ENCODE peak calls at places on chromosome 18, in eight cellular contexts. One of them, this sample, is unnamed.

GRCh38 chr18:8998481-8999217 is 103.8 kb upstream of the NDUFV2 start:
- DNase-seq in Peyer's patch: no peak
- DNase-seq in mammary epithelial cell: no peak
- DNase-seq in endothelial cell of umbilical vein: no peak
- DNase-seq in CD8-positive, alpha-beta T cell: no peak
- DNase-seq in CD4-positive, alpha-beta T cell: no peak
- DNase-seq in neuronal stem cell: no peak
- DNase-seq in testis: no peak
- DNase-seq in this sample: no peak

GRCh38 chr18:10081477-10081876 is 167.7 kb downstream of the VAPA start:
- DNase-seq in Peyer's patch: no peak
- DNase-seq in mammary epithelial cell: no peak
- DNase-seq in endothelial cell of umbilical vein: no peak
- DNase-seq in CD8-positive, alpha-beta T cell: no peak
- DNase-seq in CD4-positive, alpha-beta T cell: no peak
- DNase-seq in neuronal stem cell: no peak
- DNase-seq in testis: no peak
- DNase-seq in this sample: peak

GRCh38 chr18:44594779-44595467 is 85.8 kb upstream of the SETBP1 start:
- DNase-seq in Peyer's patch: no peak
- DNase-seq in mammary epithelial cell: peak
- DNase-seq in endothelial cell of umbilical vein: peak
- DNase-seq in CD8-positive, alpha-beta T cell: no peak
- DNase-seq in CD4-positive, alpha-beta T cell: no peak
- DNase-seq in neuronal stem cell: no peak
- DNase-seq in testis: no peak
- DNase-seq in this sample: no peak

GRCh38 chr18:25798026-25798537 is 292.3 kb downstream of the SS18 start:
- DNase-seq in Peyer's patch: no peak
- DNase-seq in mammary epithelial cell: no peak
- DNase-seq in endothelial cell of umbilical vein: no peak
- DNase-seq in CD8-positive, alpha-beta T cell: no peak
- DNase-seq in CD4-positive, alpha-beta T cell: no peak
- DNase-seq in neuronal stem cell: no peak
- DNase-seq in testis: no peak
- DNase-seq in this sample: no peak

GRCh38 chr18:11512096-11513030 is 97.0 kb upstream of the SLC35G4 start:
- DNase-seq in Peyer's patch: no peak
- DNase-seq in mammary epithelial cell: peak
- DNase-seq in endothelial cell of umbilical vein: no peak
- DNase-seq in CD8-positive, alpha-beta T cell: no peak
- DNase-seq in CD4-positive, alpha-beta T cell: no peak
- DNase-seq in neuronal stem cell: no peak
- DNase-seq in testis: peak
- DNase-seq in this sample: no peak

GRCh38 chr18:73785276-73785675 is 362.4 kb downstream of the FBXO15 start:
- DNase-seq in Peyer's patch: no peak
- DNase-seq in mammary epithelial cell: peak
- DNase-seq in endothelial cell of umbilical vein: no peak
- DNase-seq in CD8-positive, alpha-beta T cell: no peak
- DNase-seq in CD4-positive, alpha-beta T cell: no peak
- DNase-seq in neuronal stem cell: no peak
- DNase-seq in testis: no peak
- DNase-seq in this sample: no peak

GRCh38 chr18:77208969-77209368 is 40.7 kb upstream of the GALR1 start:
- DNase-seq in Peyer's patch: no peak
- DNase-seq in mammary epithelial cell: no peak
- DNase-seq in endothelial cell of umbilical vein: peak
- DNase-seq in CD8-positive, alpha-beta T cell: no peak
- DNase-seq in CD4-positive, alpha-beta T cell: peak
- DNase-seq in neuronal stem cell: no peak
- DNase-seq in testis: no peak
- DNase-seq in this sample: peak

GRCh38 chr18:11505993-11506392 is 103.4 kb upstream of the SLC35G4 start:
- DNase-seq in Peyer's patch: no peak
- DNase-seq in mammary epithelial cell: no peak
- DNase-seq in endothelial cell of umbilical vein: no peak
- DNase-seq in CD8-positive, alpha-beta T cell: no peak
- DNase-seq in CD4-positive, alpha-beta T cell: no peak
- DNase-seq in neuronal stem cell: no peak
- DNase-seq in testis: no peak
- DNase-seq in this sample: no peak

GRCh38 chr18:77397617-77398016 is 148.0 kb downstream of the GALR1 start:
- DNase-seq in Peyer's patch: no peak
- DNase-seq in mammary epithelial cell: no peak
- DNase-seq in endothelial cell of umbilical vein: no peak
- DNase-seq in CD8-positive, alpha-beta T cell: no peak
- DNase-seq in CD4-positive, alpha-beta T cell: no peak
- DNase-seq in neuronal stem cell: no peak
- DNase-seq in testis: no peak
- DNase-seq in this sample: no peak

GRCh38 chr18:26710460-26711096 is 154.9 kb downstream of the AQP4 start:
- DNase-seq in Peyer's patch: no peak
- DNase-seq in mammary epithelial cell: no peak
- DNase-seq in endothelial cell of umbilical vein: no peak
- DNase-seq in CD8-positive, alpha-beta T cell: no peak
- DNase-seq in CD4-positive, alpha-beta T cell: no peak
- DNase-seq in neuronal stem cell: no peak
- DNase-seq in testis: no peak
- DNase-seq in this sample: no peak

GRCh38 chr18:63447066-63447465 is 24.8 kb upstream of the VPS4B start:
- DNase-seq in Peyer's patch: no peak
- DNase-seq in mammary epithelial cell: no peak
- DNase-seq in endothelial cell of umbilical vein: no peak
- DNase-seq in CD8-positive, alpha-beta T cell: no peak
- DNase-seq in CD4-positive, alpha-beta T cell: no peak
- DNase-seq in neuronal stem cell: no peak
- DNase-seq in testis: no peak
- DNase-seq in this sample: peak

GRCh38 chr18:27014841-27015240 is 149.3 kb upstream of the AQP4 start:
- DNase-seq in Peyer's patch: no peak
- DNase-seq in mammary epithelial cell: no peak
- DNase-seq in endothelial cell of umbilical vein: no peak
- DNase-seq in CD8-positive, alpha-beta T cell: no peak
- DNase-seq in CD4-positive, alpha-beta T cell: no peak
- DNase-seq in neuronal stem cell: no peak
- DNase-seq in testis: no peak
- DNase-seq in this sample: no peak

GRCh38 chr18:13298262-13298661 is 79.7 kb downstream of the LDLRAD4 start:
- DNase-seq in Peyer's patch: no peak
- DNase-seq in mammary epithelial cell: no peak
- DNase-seq in endothelial cell of umbilical vein: no peak
- DNase-seq in CD8-positive, alpha-beta T cell: no peak
- DNase-seq in CD4-positive, alpha-beta T cell: no peak
- DNase-seq in neuronal stem cell: no peak
- DNase-seq in testis: no peak
- DNase-seq in this sample: no peak

GRCh38 chr18:76897257-76897656 is 74.9 kb downstream of the ZNF236 start:
- DNase-seq in Peyer's patch: no peak
- DNase-seq in mammary epithelial cell: no peak
- DNase-seq in endothelial cell of umbilical vein: no peak
- DNase-seq in CD8-positive, alpha-beta T cell: no peak
- DNase-seq in CD4-positive, alpha-beta T cell: no peak
- DNase-seq in neuronal stem cell: no peak
- DNase-seq in testis: no peak
- DNase-seq in this sample: no peak

GRCh38 chr18:37465922-37466321 is 99.7 kb downstream of the CELF4 start:
- DNase-seq in Peyer's patch: no peak
- DNase-seq in mammary epithelial cell: no peak
- DNase-seq in endothelial cell of umbilical vein: no peak
- DNase-seq in CD8-positive, alpha-beta T cell: no peak
- DNase-seq in CD4-positive, alpha-beta T cell: no peak
- DNase-seq in neuronal stem cell: no peak
- DNase-seq in testis: peak
- DNase-seq in this sample: no peak

GRCh38 chr18:37460616-37461015 is 105.0 kb downstream of the CELF4 start:
- DNase-seq in Peyer's patch: no peak
- DNase-seq in mammary epithelial cell: no peak
- DNase-seq in endothelial cell of umbilical vein: no peak
- DNase-seq in CD8-positive, alpha-beta T cell: no peak
- DNase-seq in CD4-positive, alpha-beta T cell: no peak
- DNase-seq in neuronal stem cell: no peak
- DNase-seq in testis: no peak
- DNase-seq in this sample: no peak

GRCh38 chr18:37458697-37459096 is 106.9 kb downstream of the CELF4 start:
- DNase-seq in Peyer's patch: no peak
- DNase-seq in mammary epithelial cell: no peak
- DNase-seq in endothelial cell of umbilical vein: no peak
- DNase-seq in CD8-positive, alpha-beta T cell: no peak
- DNase-seq in CD4-positive, alpha-beta T cell: no peak
- DNase-seq in neuronal stem cell: no peak
- DNase-seq in testis: no peak
- DNase-seq in this sample: no peak

GRCh38 chr18:37467002-37467401 is 98.6 kb downstream of the CELF4 start:
- DNase-seq in Peyer's patch: no peak
- DNase-seq in mammary epithelial cell: no peak
- DNase-seq in endothelial cell of umbilical vein: no peak
- DNase-seq in CD8-positive, alpha-beta T cell: no peak
- DNase-seq in CD4-positive, alpha-beta T cell: no peak
- DNase-seq in neuronal stem cell: no peak
- DNase-seq in testis: no peak
- DNase-seq in this sample: no peak

DNA sequence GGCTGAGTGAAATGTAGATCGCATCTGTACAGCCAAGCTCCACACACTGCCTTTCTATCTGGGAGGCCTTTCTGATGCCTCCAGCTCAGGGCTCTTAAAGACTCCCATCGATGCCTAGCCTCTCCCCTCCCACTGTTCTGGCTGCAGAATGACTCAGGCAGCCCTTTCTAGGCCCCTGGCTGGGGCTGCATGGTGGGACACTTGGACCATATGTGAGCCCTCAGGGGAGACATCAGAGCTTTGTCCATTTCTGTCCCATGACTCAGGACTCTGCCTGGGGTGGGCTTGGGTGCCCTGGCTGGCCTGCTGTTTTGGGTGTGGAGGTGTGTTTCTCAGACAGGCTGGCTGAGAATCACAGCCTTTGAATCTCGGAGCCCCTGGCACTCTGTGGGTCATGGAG is 101.3 kb downstream of the CELF4 start:
- DNase-seq in Peyer's patch: no peak
- DNase-seq in mammary epithelial cell: no peak
- DNase-seq in endothelial cell of umbilical vein: no peak
- DNase-seq in CD8-positive, alpha-beta T cell: no peak
- DNase-seq in CD4-positive, alpha-beta T cell: no peak
- DNase-seq in neuronal stem cell: no peak
- DNase-seq in testis: no peak
- DNase-seq in this sample: no peak
- H3K27ac ChIP-seq in Peyer's patch: no peak
- H3K27ac ChIP-seq in mammary epithelial cell: no peak
- H3K27ac ChIP-seq in endothelial cell of umbilical vein: no peak
- H3K27ac ChIP-seq in CD8-positive, alpha-beta T cell: no peak
- H3K27ac ChIP-seq in CD4-positive, alpha-beta T cell: no peak
- H3K27ac ChIP-seq in neuronal stem cell: no peak
- H3K27ac ChIP-seq in testis: no peak
- H3K27ac ChIP-seq in this sample: no peak

DNA sequence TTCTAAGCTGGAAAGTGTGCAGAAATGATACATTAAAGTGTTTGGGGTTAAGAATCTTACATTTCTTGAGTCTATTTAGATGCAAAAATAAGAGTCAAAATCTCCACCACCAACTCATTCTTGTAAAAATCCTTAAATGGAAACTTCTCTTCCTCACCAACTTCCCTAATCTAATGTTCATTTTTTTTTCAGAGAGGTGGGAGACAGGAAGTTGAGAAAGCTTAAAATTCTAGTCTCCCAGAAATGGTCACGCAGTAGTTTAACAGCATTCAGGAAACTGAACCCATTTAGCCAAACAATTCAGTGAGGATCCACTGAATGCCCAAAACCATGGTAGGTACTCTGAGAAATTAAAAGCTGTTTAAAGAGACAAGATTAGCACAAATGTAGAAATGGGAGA is 69.0 kb downstream of the TXNL1 start:
- DNase-seq in Peyer's patch: no peak
- DNase-seq in mammary epithelial cell: no peak
- DNase-seq in endothelial cell of umbilical vein: no peak
- DNase-seq in CD8-positive, alpha-beta T cell: no peak
- DNase-seq in CD4-positive, alpha-beta T cell: no peak
- DNase-seq in neuronal stem cell: no peak
- DNase-seq in testis: no peak
- DNase-seq in this sample: no peak
- H3K27ac ChIP-seq in Peyer's patch: no peak
- H3K27ac ChIP-seq in mammary epithelial cell: no peak
- H3K27ac ChIP-seq in endothelial cell of umbilical vein: no peak
- H3K27ac ChIP-seq in CD8-positive, alpha-beta T cell: no peak
- H3K27ac ChIP-seq in CD4-positive, alpha-beta T cell: no peak
- H3K27ac ChIP-seq in neuronal stem cell: no peak
- H3K27ac ChIP-seq in testis: no peak
- H3K27ac ChIP-seq in this sample: no peak

DNA sequence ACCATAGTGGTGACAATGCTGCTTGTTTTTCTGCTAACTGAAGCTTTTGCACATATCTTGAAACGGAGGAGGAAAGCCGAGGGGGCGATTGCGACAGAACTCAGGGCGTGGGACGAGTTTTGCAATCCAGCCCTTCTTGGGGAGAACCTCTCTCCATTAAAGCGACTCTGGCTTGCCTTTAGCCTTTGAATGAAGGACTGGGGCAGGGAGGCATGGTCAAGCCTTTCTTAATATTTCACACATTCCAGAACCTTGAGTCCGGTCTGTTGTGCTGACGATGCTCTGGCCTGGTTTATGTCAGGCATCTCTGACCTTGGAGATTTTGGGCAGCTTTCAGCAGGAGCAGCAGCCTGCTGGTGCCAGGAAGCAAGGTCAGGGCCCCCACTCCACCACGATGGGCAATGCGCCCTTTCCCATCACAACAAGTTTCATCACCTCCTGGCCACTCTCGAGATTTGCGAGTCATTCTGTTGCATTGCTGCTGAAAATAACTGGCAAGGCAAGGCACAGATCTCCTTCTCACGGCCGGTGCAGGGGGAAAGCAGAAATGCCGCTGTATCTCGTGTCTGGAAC is 10.8 kb downstream of the EMILIN2 start:
- DNase-seq in Peyer's patch: peak
- DNase-seq in mammary epithelial cell: no peak
- DNase-seq in endothelial cell of umbilical vein: no peak
- DNase-seq in CD8-positive, alpha-beta T cell: no peak
- DNase-seq in CD4-positive, alpha-beta T cell: no peak
- DNase-seq in neuronal stem cell: no peak
- DNase-seq in testis: peak
- DNase-seq in this sample: no peak
- H3K27ac ChIP-seq in Peyer's patch: peak
- H3K27ac ChIP-seq in mammary epithelial cell: no peak
- H3K27ac ChIP-seq in endothelial cell of umbilical vein: no peak
- H3K27ac ChIP-seq in CD8-positive, alpha-beta T cell: no peak
- H3K27ac ChIP-seq in CD4-positive, alpha-beta T cell: no peak
- H3K27ac ChIP-seq in neuronal stem cell: no peak
- H3K27ac ChIP-seq in testis: no peak
- H3K27ac ChIP-seq in this sample: peak

GRCh38 chr18:28511421-28511821 is 334.5 kb upstream of the CDH2 start:
- DNase-seq in Peyer's patch: no peak
- DNase-seq in mammary epithelial cell: peak
- DNase-seq in endothelial cell of umbilical vein: no peak
- DNase-seq in CD8-positive, alpha-beta T cell: no peak
- DNase-seq in CD4-positive, alpha-beta T cell: no peak
- DNase-seq in neuronal stem cell: no peak
- DNase-seq in testis: no peak
- DNase-seq in this sample: no peak

GRCh38 chr18:28510210-28510609 is 333.3 kb upstream of the CDH2 start:
- DNase-seq in Peyer's patch: no peak
- DNase-seq in mammary epithelial cell: no peak
- DNase-seq in endothelial cell of umbilical vein: no peak
- DNase-seq in CD8-positive, alpha-beta T cell: no peak
- DNase-seq in CD4-positive, alpha-beta T cell: no peak
- DNase-seq in neuronal stem cell: no peak
- DNase-seq in testis: no peak
- DNase-seq in this sample: no peak

GRCh38 chr18:28514699-28515098 is 337.8 kb upstream of the CDH2 start:
- DNase-seq in Peyer's patch: no peak
- DNase-seq in mammary epithelial cell: no peak
- DNase-seq in endothelial cell of umbilical vein: no peak
- DNase-seq in CD8-positive, alpha-beta T cell: no peak
- DNase-seq in CD4-positive, alpha-beta T cell: no peak
- DNase-seq in neuronal stem cell: no peak
- DNase-seq in testis: no peak
- DNase-seq in this sample: peak

GRCh38 chr18:28512357-28512756 is 335.4 kb upstream of the CDH2 start:
- DNase-seq in Peyer's patch: no peak
- DNase-seq in mammary epithelial cell: peak
- DNase-seq in endothelial cell of umbilical vein: no peak
- DNase-seq in CD8-positive, alpha-beta T cell: no peak
- DNase-seq in CD4-positive, alpha-beta T cell: no peak
- DNase-seq in neuronal stem cell: no peak
- DNase-seq in testis: no peak
- DNase-seq in this sample: peak
- H3K27ac ChIP-seq in Peyer's patch: no peak
- H3K27ac ChIP-seq in mammary epithelial cell: no peak
- H3K27ac ChIP-seq in endothelial cell of umbilical vein: no peak
- H3K27ac ChIP-seq in CD8-positive, alpha-beta T cell: no peak
- H3K27ac ChIP-seq in CD4-positive, alpha-beta T cell: no peak
- H3K27ac ChIP-seq in neuronal stem cell: no peak
- H3K27ac ChIP-seq in testis: no peak
- H3K27ac ChIP-seq in this sample: no peak

This sample was measured in small intestine.